ENCODE peak calls at places on chromosomes 1 and 21, in five cellular contexts. One of them, this sample, is unnamed.

GRCh38 chr1:5998051-5998905 is 6.1 kb upstream of the NPHP4 start:
- DNase-seq in CD8-positive, alpha-beta memory T cell: no peak
- DNase-seq in brain microvascular endothelial cell: no peak
- DNase-seq in GM23248: no peak
- DNase-seq in upper lobe of right lung: peak; percentile 42
- DNase-seq in this sample: no peak

GRCh38 chr1:52534928-52535764 is 17.7 kb downstream of the TUT4 start:
- DNase-seq in brain microvascular endothelial cell: no peak
- DNase-seq in GM23248: peak; percentile 62
- DNase-seq in CD8-positive, alpha-beta memory T cell: no peak
- DNase-seq in upper lobe of right lung: no peak
- DNase-seq in this sample: no peak

GRCh38 chr1:201713093-201713810 is 115.7 kb upstream of the IPO9 start:
- DNase-seq in CD8-positive, alpha-beta memory T cell: no peak
- DNase-seq in upper lobe of right lung: peak; percentile 89
- DNase-seq in GM23248: peak; percentile 100
- DNase-seq in brain microvascular endothelial cell: peak; percentile 97
- DNase-seq in this sample: peak; percentile 47

GRCh38 chr1:182909578-182909977 is 43.4 kb downstream of the SHCBP1L start:
- DNase-seq in brain microvascular endothelial cell: no peak
- DNase-seq in GM23248: no peak
- DNase-seq in CD8-positive, alpha-beta memory T cell: no peak
- DNase-seq in upper lobe of right lung: no peak
- DNase-seq in this sample: no peak

GRCh38 chr1:193406901-193407300 is 220.5 kb upstream of the B3GALT2 start:
- DNase-seq in GM23248: peak; percentile 76
- DNase-seq in CD8-positive, alpha-beta memory T cell: no peak
- DNase-seq in brain microvascular endothelial cell: peak; percentile 63
- DNase-seq in upper lobe of right lung: no peak
- DNase-seq in this sample: no peak

GRCh38 chr1:2003564-2004131 is at the start of gene CFAP74:
- DNase-seq in brain microvascular endothelial cell: peak; percentile 17
- DNase-seq in upper lobe of right lung: peak; percentile 78
- DNase-seq in CD8-positive, alpha-beta memory T cell: no peak
- DNase-seq in GM23248: peak; percentile 38
- DNase-seq in this sample: no peak

GRCh38 chr1:9248341-9249262 is 14.0 kb downstream of the H6PD start:
- DNase-seq in upper lobe of right lung: no peak
- DNase-seq in GM23248: no peak
- DNase-seq in brain microvascular endothelial cell: no peak
- DNase-seq in CD8-positive, alpha-beta memory T cell: no peak
- DNase-seq in this sample: no peak

GRCh38 chr1:89607888-89608626 is 24.9 kb upstream of the LRRC8C start:
- DNase-seq in GM23248: peak; percentile 83
- DNase-seq in CD8-positive, alpha-beta memory T cell: peak; percentile 52
- DNase-seq in brain microvascular endothelial cell: no peak
- DNase-seq in upper lobe of right lung: no peak
- DNase-seq in this sample: no peak

GRCh38 chr1:161722406-161722805 is 1.1 kb downstream of the FCRLB start:
- DNase-seq in upper lobe of right lung: no peak
- DNase-seq in brain microvascular endothelial cell: no peak
- DNase-seq in GM23248: no peak
- DNase-seq in CD8-positive, alpha-beta memory T cell: no peak
- DNase-seq in this sample: no peak

GRCh38 chr1:206738370-206739366 is 31.9 kb upstream of the IL19 start:
- DNase-seq in CD8-positive, alpha-beta memory T cell: no peak
- DNase-seq in upper lobe of right lung: no peak
- DNase-seq in brain microvascular endothelial cell: no peak
- DNase-seq in GM23248: peak; percentile 40
- DNase-seq in this sample: no peak

GRCh38 chr1:23732363-23733224 is 10.7 kb upstream of the ELOA start:
- DNase-seq in upper lobe of right lung: peak; percentile 17
- DNase-seq in GM23248: peak; percentile 83
- DNase-seq in CD8-positive, alpha-beta memory T cell: no peak
- DNase-seq in brain microvascular endothelial cell: no peak
- DNase-seq in this sample: no peak

GRCh38 chr1:112012823-112013222 is 23.4 kb upstream of the KCND3 start:
- DNase-seq in CD8-positive, alpha-beta memory T cell: no peak
- DNase-seq in GM23248: no peak
- DNase-seq in brain microvascular endothelial cell: no peak
- DNase-seq in upper lobe of right lung: no peak
- DNase-seq in this sample: no peak

GRCh38 chr1:84020151-84020550 is 21.2 kb upstream of the TTLL7 start:
- DNase-seq in GM23248: no peak
- DNase-seq in upper lobe of right lung: no peak
- DNase-seq in CD8-positive, alpha-beta memory T cell: no peak
- DNase-seq in brain microvascular endothelial cell: no peak
- DNase-seq in this sample: no peak

GRCh38 chr1:180231506-180232420 is 1.7 kb downstream of the LHX4 start:
- DNase-seq in brain microvascular endothelial cell: no peak
- DNase-seq in GM23248: peak; percentile 55
- DNase-seq in upper lobe of right lung: no peak
- DNase-seq in CD8-positive, alpha-beta memory T cell: no peak
- DNase-seq in this sample: no peak

GRCh38 chr1:228803421-228803820 is 68.1 kb downstream of the RHOU start:
- DNase-seq in GM23248: no peak
- DNase-seq in brain microvascular endothelial cell: no peak
- DNase-seq in CD8-positive, alpha-beta memory T cell: no peak
- DNase-seq in upper lobe of right lung: no peak
- DNase-seq in this sample: no peak

GRCh38 chr21:32545948-32546441 is 39.3 kb downstream of the TCP10L start:
- DNase-seq in GM23248: peak; percentile 68
- DNase-seq in upper lobe of right lung: no peak
- DNase-seq in CD8-positive, alpha-beta memory T cell: no peak
- DNase-seq in brain microvascular endothelial cell: no peak
- DNase-seq in this sample: no peak

GRCh38 chr1:111221633-111222286 is 5.8 kb upstream of the CHI3L2 start:
- DNase-seq in brain microvascular endothelial cell: no peak
- DNase-seq in upper lobe of right lung: no peak
- DNase-seq in GM23248: no peak
- DNase-seq in CD8-positive, alpha-beta memory T cell: no peak
- DNase-seq in this sample: no peak

GRCh38 chr21:44365967-44366585 is 12.7 kb downstream of the TRPM2 start:
- DNase-seq in GM23248: no peak
- DNase-seq in CD8-positive, alpha-beta memory T cell: no peak
- DNase-seq in brain microvascular endothelial cell: no peak
- DNase-seq in upper lobe of right lung: peak; percentile 46
- DNase-seq in this sample: no peak

GRCh38 chr1:34803770-34804169 is 11.0 kb downstream of the GJA4 start:
- DNase-seq in GM23248: no peak
- DNase-seq in brain microvascular endothelial cell: no peak
- DNase-seq in CD8-positive, alpha-beta memory T cell: no peak
- DNase-seq in upper lobe of right lung: no peak
- DNase-seq in this sample: no peak

GRCh38 chr1:158978730-158979129 is 31.0 kb upstream of the IFI16 start:
- DNase-seq in brain microvascular endothelial cell: no peak
- DNase-seq in CD8-positive, alpha-beta memory T cell: no peak
- DNase-seq in GM23248: no peak
- DNase-seq in upper lobe of right lung: no peak
- DNase-seq in this sample: no peak

GRCh38 chr21:35423694-35424093 is 374.6 kb upstream of the RUNX1 start:
- DNase-seq in brain microvascular endothelial cell: no peak
- DNase-seq in CD8-positive, alpha-beta memory T cell: no peak
- DNase-seq in upper lobe of right lung: no peak
- DNase-seq in GM23248: peak; percentile 80
- DNase-seq in this sample: no peak

GRCh38 chr1:37323486-37324377 is 150.6 kb upstream of the ZC3H12A start:
- DNase-seq in brain microvascular endothelial cell: peak; percentile 19
- DNase-seq in CD8-positive, alpha-beta memory T cell: no peak
- DNase-seq in upper lobe of right lung: no peak
- DNase-seq in GM23248: no peak
- DNase-seq in this sample: no peak

GRCh38 chr1:25562101-25562927 is 18.9 kb downstream of the LDLRAP1 start:
- DNase-seq in brain microvascular endothelial cell: no peak
- DNase-seq in GM23248: no peak
- DNase-seq in upper lobe of right lung: peak; percentile 54
- DNase-seq in CD8-positive, alpha-beta memory T cell: peak; percentile 59
- DNase-seq in this sample: no peak

GRCh38 chr1:235417101-235417697 is 50.0 kb downstream of the TBCE start:
- DNase-seq in CD8-positive, alpha-beta memory T cell: peak; percentile 41
- DNase-seq in GM23248: peak; percentile 83
- DNase-seq in brain microvascular endothelial cell: peak; percentile 88
- DNase-seq in upper lobe of right lung: no peak
- DNase-seq in this sample: no peak

GRCh38 chr1:40030528-40031135 is 9.9 kb upstream of the CAP1 start:
- DNase-seq in GM23248: peak; percentile 60
- DNase-seq in brain microvascular endothelial cell: peak; percentile 42
- DNase-seq in upper lobe of right lung: no peak
- DNase-seq in CD8-positive, alpha-beta memory T cell: no peak
- DNase-seq in this sample: no peak

GRCh38 chr1:174289644-174290310 is 130.5 kb downstream of the RABGAP1L start:
- DNase-seq in CD8-positive, alpha-beta memory T cell: no peak
- DNase-seq in upper lobe of right lung: no peak
- DNase-seq in GM23248: no peak
- DNase-seq in brain microvascular endothelial cell: no peak
- DNase-seq in this sample: no peak

DNA sequence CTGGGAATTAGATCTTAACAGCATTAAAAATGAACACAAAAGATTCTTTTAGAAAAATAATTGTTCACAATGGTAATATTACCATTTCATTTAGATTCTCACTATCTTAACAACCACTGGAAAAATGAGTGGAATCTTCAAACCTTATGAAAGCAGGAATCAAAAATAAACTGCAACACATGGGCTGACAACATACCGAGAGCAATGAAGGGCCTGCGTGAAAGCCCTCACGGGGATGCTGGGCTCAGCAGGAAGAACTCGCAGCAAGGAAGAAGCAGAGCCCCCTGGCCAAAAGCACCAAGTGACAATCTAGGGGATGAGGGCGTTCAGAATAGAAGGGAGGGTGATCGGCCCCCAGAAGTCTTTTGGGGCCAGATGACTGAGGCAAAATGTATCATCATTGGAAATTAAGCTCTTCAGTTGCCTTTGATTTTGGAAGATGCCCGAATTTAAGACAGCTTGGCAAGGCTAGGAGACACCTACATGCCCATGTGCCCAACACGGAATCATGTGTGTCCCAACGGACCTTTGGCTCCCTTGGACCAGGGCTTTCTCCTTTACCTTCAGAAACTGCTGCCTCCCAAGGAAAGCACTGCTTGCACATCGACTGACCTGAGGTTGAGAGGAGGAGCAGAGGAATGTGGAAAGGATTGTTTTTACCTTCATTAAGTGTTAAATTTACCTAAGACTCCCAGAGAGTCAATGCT is 103.9 kb downstream of the TGFBR3 start:
- DNase-seq in brain microvascular endothelial cell: no peak
- DNase-seq in upper lobe of right lung: no peak
- DNase-seq in CD8-positive, alpha-beta memory T cell: no peak
- DNase-seq in GM23248: no peak
- DNase-seq in this sample: no peak
- H3K27ac ChIP-seq in brain microvascular endothelial cell: peak overlapping the region; percentile 39
- H3K27ac ChIP-seq in upper lobe of right lung: peak overlapping the region; percentile 42
- H3K27ac ChIP-seq in CD8-positive, alpha-beta memory T cell: no peak overlapping the region
- H3K27ac ChIP-seq in GM23248: peak overlapping the region; percentile 77
- H3K27ac ChIP-seq in this sample: no peak overlapping the region

GRCh38 chr1:45971335-45971734 is 161.1 kb downstream of the PIK3R3 start:
- DNase-seq in CD8-positive, alpha-beta memory T cell: no peak
- DNase-seq in brain microvascular endothelial cell: no peak
- DNase-seq in upper lobe of right lung: no peak
- DNase-seq in GM23248: no peak
- DNase-seq in this sample: no peak
- H3K27ac ChIP-seq in CD8-positive, alpha-beta memory T cell: no peak overlapping the region
- H3K27ac ChIP-seq in brain microvascular endothelial cell: no peak overlapping the region
- H3K27ac ChIP-seq in upper lobe of right lung: no peak overlapping the region
- H3K27ac ChIP-seq in GM23248: no peak overlapping the region
- H3K27ac ChIP-seq in this sample: no peak overlapping the region

GRCh38 chr1:226633541-226634155 is 85.1 kb downstream of the STUM start:
- DNase-seq in GM23248: no peak
- DNase-seq in CD8-positive, alpha-beta memory T cell: no peak
- DNase-seq in brain microvascular endothelial cell: no peak
- DNase-seq in upper lobe of right lung: peak; percentile 47
- DNase-seq in this sample: no peak
- H3K27ac ChIP-seq in GM23248: no peak overlapping the region
- H3K27ac ChIP-seq in CD8-positive, alpha-beta memory T cell: no peak overlapping the region
- H3K27ac ChIP-seq in brain microvascular endothelial cell: no peak overlapping the region
- H3K27ac ChIP-seq in upper lobe of right lung: no peak overlapping the region
- H3K27ac ChIP-seq in this sample: peak overlapping the region; percentile 31

GRCh38 chr1:91805343-91805801 is 80.6 kb downstream of the TGFBR3 start:
- DNase-seq in CD8-positive, alpha-beta memory T cell: peak; percentile 7
- DNase-seq in brain microvascular endothelial cell: no peak
- DNase-seq in GM23248: no peak
- DNase-seq in upper lobe of right lung: no peak
- DNase-seq in this sample: no peak
- H3K27ac ChIP-seq in CD8-positive, alpha-beta memory T cell: peak overlapping the region; percentile 93
- H3K27ac ChIP-seq in brain microvascular endothelial cell: no peak overlapping the region
- H3K27ac ChIP-seq in GM23248: no peak overlapping the region
- H3K27ac ChIP-seq in upper lobe of right lung: no peak overlapping the region
- H3K27ac ChIP-seq in this sample: no peak overlapping the region

GRCh38 chr1:212487286-212487685 is 54.6 kb downstream of the NENF start:
- DNase-seq in GM23248: no peak
- DNase-seq in CD8-positive, alpha-beta memory T cell: no peak
- DNase-seq in brain microvascular endothelial cell: no peak
- DNase-seq in upper lobe of right lung: no peak
- DNase-seq in this sample: no peak
- H3K27ac ChIP-seq in GM23248: no peak overlapping the region
- H3K27ac ChIP-seq in CD8-positive, alpha-beta memory T cell: no peak overlapping the region
- H3K27ac ChIP-seq in brain microvascular endothelial cell: no peak overlapping the region
- H3K27ac ChIP-seq in upper lobe of right lung: no peak overlapping the region
- H3K27ac ChIP-seq in this sample: no peak overlapping the region

This sample was measured in caudate nucleus.